ENCODE peak calls at places on chromosomes 6 and 20, in six cellular contexts. One of them, this sample, is unnamed.

GRCh38 chr6:53603381-53604121 is 58.6 kb upstream of the GCLC start:
- DNase-seq in PC-3: peak; percentile 27
- DNase-seq in ovary: no peak
- DNase-seq in psoas muscle: no peak
- DNase-seq in right cardiac atrium: no peak
- DNase-seq in fibroblast of lung: peak; percentile 68
- DNase-seq in this sample: no peak

GRCh38 chr6:62492192-62492822 is 206.3 kb upstream of the KHDRBS2 start:
- DNase-seq in psoas muscle: no peak
- DNase-seq in right cardiac atrium: no peak
- DNase-seq in ovary: no peak
- DNase-seq in fibroblast of lung: no peak
- DNase-seq in PC-3: no peak
- DNase-seq in this sample: no peak

GRCh38 chr6:45387236-45387635 is 9.5 kb upstream of the SUPT3H start:
- DNase-seq in psoas muscle: no peak
- DNase-seq in ovary: no peak
- DNase-seq in fibroblast of lung: no peak
- DNase-seq in right cardiac atrium: no peak
- DNase-seq in PC-3: peak; percentile 13
- DNase-seq in this sample: no peak

GRCh38 chr6:13089296-13089994 is 238.9 kb downstream of the TBC1D7 start:
- DNase-seq in PC-3: no peak
- DNase-seq in psoas muscle: no peak
- DNase-seq in fibroblast of lung: no peak
- DNase-seq in ovary: no peak
- DNase-seq in right cardiac atrium: no peak
- DNase-seq in this sample: no peak

GRCh38 chr6:54981647-54982046 is 135.1 kb downstream of the FAM83B start:
- DNase-seq in PC-3: peak; percentile 51
- DNase-seq in fibroblast of lung: peak; percentile 65
- DNase-seq in right cardiac atrium: no peak
- DNase-seq in psoas muscle: no peak
- DNase-seq in ovary: no peak
- DNase-seq in this sample: no peak

GRCh38 chr6:37170273-37171140 is 555 bp downstream of the PIM1 start:
- DNase-seq in ovary: peak; percentile 65
- DNase-seq in PC-3: peak; percentile 44
- DNase-seq in right cardiac atrium: peak; percentile 78
- DNase-seq in psoas muscle: peak; percentile 83
- DNase-seq in fibroblast of lung: no peak
- DNase-seq in this sample: peak; percentile 24

GRCh38 chr6:44237021-44237812 is 9.7 kb upstream of the HSP90AB1 start:
- DNase-seq in right cardiac atrium: peak; percentile 95
- DNase-seq in PC-3: peak; percentile 99
- DNase-seq in fibroblast of lung: peak; percentile 95
- DNase-seq in ovary: peak; percentile 84
- DNase-seq in psoas muscle: peak; percentile 96
- DNase-seq in this sample: peak; percentile 81

GRCh38 chr6:125236536-125237327 is 65.0 kb downstream of the HDDC2 start:
- DNase-seq in right cardiac atrium: no peak
- DNase-seq in psoas muscle: no peak
- DNase-seq in fibroblast of lung: peak; percentile 78
- DNase-seq in ovary: no peak
- DNase-seq in PC-3: peak; percentile 26
- DNase-seq in this sample: no peak

GRCh38 chr20:50874111-50874757 is 57.0 kb downstream of the ADNP start:
- DNase-seq in psoas muscle: no peak
- DNase-seq in right cardiac atrium: no peak
- DNase-seq in ovary: no peak
- DNase-seq in PC-3: no peak
- DNase-seq in fibroblast of lung: no peak
- DNase-seq in this sample: no peak

GRCh38 chr20:59013959-59014608 is 5.1 kb upstream of the TUBB1 start:
- DNase-seq in right cardiac atrium: no peak
- DNase-seq in psoas muscle: no peak
- DNase-seq in fibroblast of lung: peak; percentile 72
- DNase-seq in ovary: no peak
- DNase-seq in PC-3: no peak
- DNase-seq in this sample: peak; percentile 21

GRCh38 chr6:42165016-42165415 is 8.1 kb upstream of the GUCA1A start:
- DNase-seq in right cardiac atrium: no peak
- DNase-seq in PC-3: no peak
- DNase-seq in psoas muscle: no peak
- DNase-seq in fibroblast of lung: no peak
- DNase-seq in ovary: no peak
- DNase-seq in this sample: no peak

GRCh38 chr6:2999005-2999620 is 581 bp upstream of the NQO2 start:
- DNase-seq in right cardiac atrium: no peak
- DNase-seq in ovary: no peak
- DNase-seq in PC-3: peak; percentile 79
- DNase-seq in psoas muscle: no peak
- DNase-seq in fibroblast of lung: peak; percentile 91
- DNase-seq in this sample: peak; percentile 50

GRCh38 chr6:16683524-16684194 is 77.6 kb downstream of the ATXN1 start:
- DNase-seq in fibroblast of lung: peak; percentile 81
- DNase-seq in right cardiac atrium: peak; percentile 65
- DNase-seq in ovary: no peak
- DNase-seq in psoas muscle: peak; percentile 57
- DNase-seq in PC-3: peak; percentile 96
- DNase-seq in this sample: no peak

GRCh38 chr20:561437-562231 is 18.0 kb upstream of the CSNK2A1 start:
- DNase-seq in fibroblast of lung: peak; percentile 65
- DNase-seq in ovary: peak; percentile 53
- DNase-seq in right cardiac atrium: peak; percentile 72
- DNase-seq in psoas muscle: peak; percentile 66
- DNase-seq in PC-3: peak; percentile 87
- DNase-seq in this sample: no peak

GRCh38 chr6:150915156-150915555 is 49.7 kb downstream of the MTHFD1L start:
- DNase-seq in psoas muscle: no peak
- DNase-seq in ovary: no peak
- DNase-seq in right cardiac atrium: no peak
- DNase-seq in fibroblast of lung: no peak
- DNase-seq in PC-3: no peak
- DNase-seq in this sample: no peak

GRCh38 chr6:151063339-151063738 is 176.4 kb upstream of the AKAP12 start:
- DNase-seq in psoas muscle: no peak
- DNase-seq in right cardiac atrium: no peak
- DNase-seq in fibroblast of lung: peak; percentile 88
- DNase-seq in PC-3: peak; percentile 63
- DNase-seq in ovary: no peak
- DNase-seq in this sample: no peak

GRCh38 chr20:46963196-46963529 is 68.5 kb downstream of the EYA2 start:
- DNase-seq in right cardiac atrium: no peak
- DNase-seq in ovary: no peak
- DNase-seq in fibroblast of lung: no peak
- DNase-seq in psoas muscle: no peak
- DNase-seq in PC-3: peak; percentile 27
- DNase-seq in this sample: no peak

GRCh38 chr6:37926661-37927060 is 107.1 kb downstream of the ZFAND3 start:
- DNase-seq in fibroblast of lung: no peak
- DNase-seq in right cardiac atrium: no peak
- DNase-seq in ovary: no peak
- DNase-seq in PC-3: no peak
- DNase-seq in psoas muscle: no peak
- DNase-seq in this sample: no peak

GRCh38 chr6:35425284-35425683 is 26.9 kb upstream of the FANCE start:
- DNase-seq in fibroblast of lung: peak; percentile 82
- DNase-seq in right cardiac atrium: no peak
- DNase-seq in ovary: no peak
- DNase-seq in PC-3: peak; percentile 74
- DNase-seq in psoas muscle: no peak
- DNase-seq in this sample: no peak

GRCh38 chr6:6629416-6629815 is 40.9 kb downstream of the LY86 start:
- DNase-seq in right cardiac atrium: no peak
- DNase-seq in PC-3: peak; percentile 38
- DNase-seq in ovary: no peak
- DNase-seq in psoas muscle: no peak
- DNase-seq in fibroblast of lung: no peak
- DNase-seq in this sample: no peak

GRCh38 chr20:51335329-51335841 is 207.1 kb downstream of the NFATC2 start:
- DNase-seq in PC-3: peak; percentile 98
- DNase-seq in fibroblast of lung: peak; percentile 100
- DNase-seq in right cardiac atrium: no peak
- DNase-seq in ovary: no peak
- DNase-seq in psoas muscle: no peak
- DNase-seq in this sample: no peak

GRCh38 chr6:170066679-170067078 is 224.2 kb downstream of the DLL1 start:
- DNase-seq in ovary: peak; percentile 7
- DNase-seq in psoas muscle: no peak
- DNase-seq in fibroblast of lung: no peak
- DNase-seq in PC-3: no peak
- DNase-seq in right cardiac atrium: no peak
- DNase-seq in this sample: no peak

GRCh38 chr6:39530201-39530759 is 194.9 kb downstream of the KIF6 start:
- DNase-seq in fibroblast of lung: peak; percentile 31
- DNase-seq in right cardiac atrium: peak; percentile 51
- DNase-seq in ovary: peak; percentile 49
- DNase-seq in psoas muscle: no peak
- DNase-seq in PC-3: peak; percentile 12
- DNase-seq in this sample: no peak

GRCh38 chr6:158835616-158836221 is 16.6 kb upstream of the EZR start:
- DNase-seq in ovary: no peak
- DNase-seq in fibroblast of lung: peak; percentile 77
- DNase-seq in psoas muscle: no peak
- DNase-seq in right cardiac atrium: peak; percentile 92
- DNase-seq in PC-3: no peak
- DNase-seq in this sample: no peak

GRCh38 chr6:170043150-170043819 is 247.6 kb downstream of the DLL1 start:
- DNase-seq in right cardiac atrium: no peak
- DNase-seq in psoas muscle: peak; percentile 50
- DNase-seq in PC-3: no peak
- DNase-seq in fibroblast of lung: no peak
- DNase-seq in ovary: no peak
- DNase-seq in this sample: no peak

GRCh38 chr20:45972500-45973183 is 639 bp upstream of the ZNF335 start:
- DNase-seq in psoas muscle: peak; percentile 96
- DNase-seq in right cardiac atrium: no peak
- DNase-seq in fibroblast of lung: no peak
- DNase-seq in PC-3: peak; percentile 98
- DNase-seq in ovary: no peak
- DNase-seq in this sample: no peak

GRCh38 chr6:537114-537513 is 119.8 kb downstream of the HUS1B start:
- DNase-seq in fibroblast of lung: no peak
- DNase-seq in PC-3: no peak
- DNase-seq in ovary: no peak
- DNase-seq in psoas muscle: no peak
- DNase-seq in right cardiac atrium: no peak
- DNase-seq in this sample: no peak

GRCh38 chr6:42410861-42411260 is 40.9 kb downstream of the TRERF1 start:
- DNase-seq in ovary: no peak
- DNase-seq in psoas muscle: no peak
- DNase-seq in PC-3: no peak
- DNase-seq in right cardiac atrium: no peak
- DNase-seq in fibroblast of lung: no peak
- DNase-seq in this sample: no peak

GRCh38 chr20:47669927-47670890 is 115.1 kb downstream of the SULF2 start:
- DNase-seq in ovary: no peak
- DNase-seq in PC-3: no peak
- DNase-seq in fibroblast of lung: no peak
- DNase-seq in right cardiac atrium: no peak
- DNase-seq in psoas muscle: no peak
- DNase-seq in this sample: no peak

GRCh38 chr20:39309458-39309857 is 347.3 kb downstream of the DHX35 start:
- DNase-seq in fibroblast of lung: no peak
- DNase-seq in ovary: no peak
- DNase-seq in PC-3: no peak
- DNase-seq in right cardiac atrium: no peak
- DNase-seq in psoas muscle: no peak
- DNase-seq in this sample: no peak

GRCh38 chr20:39312107-39312506 is 350.0 kb downstream of the DHX35 start:
- DNase-seq in fibroblast of lung: no peak
- DNase-seq in psoas muscle: no peak
- DNase-seq in right cardiac atrium: no peak
- DNase-seq in ovary: no peak
- DNase-seq in PC-3: no peak
- DNase-seq in this sample: no peak

GRCh38 chr20:39310363-39311037 is 348.4 kb downstream of the DHX35 start:
- DNase-seq in right cardiac atrium: no peak
- DNase-seq in psoas muscle: no peak
- DNase-seq in fibroblast of lung: no peak
- DNase-seq in ovary: no peak
- DNase-seq in PC-3: no peak
- DNase-seq in this sample: no peak
- H3K4me1 ChIP-seq in right cardiac atrium: no peaks in the 10 kb centered on the region
- H3K4me1 ChIP-seq in psoas muscle: no peaks in the 10 kb centered on the region
- H3K4me1 ChIP-seq in fibroblast of lung: no peaks in the 10 kb centered on the region
- H3K4me1 ChIP-seq in ovary: no peaks in the 10 kb centered on the region
- H3K4me1 ChIP-seq in PC-3: no peaks in the 10 kb centered on the region
- H3K4me1 ChIP-seq in this sample: no peaks in the 10 kb centered on the region

DNA sequence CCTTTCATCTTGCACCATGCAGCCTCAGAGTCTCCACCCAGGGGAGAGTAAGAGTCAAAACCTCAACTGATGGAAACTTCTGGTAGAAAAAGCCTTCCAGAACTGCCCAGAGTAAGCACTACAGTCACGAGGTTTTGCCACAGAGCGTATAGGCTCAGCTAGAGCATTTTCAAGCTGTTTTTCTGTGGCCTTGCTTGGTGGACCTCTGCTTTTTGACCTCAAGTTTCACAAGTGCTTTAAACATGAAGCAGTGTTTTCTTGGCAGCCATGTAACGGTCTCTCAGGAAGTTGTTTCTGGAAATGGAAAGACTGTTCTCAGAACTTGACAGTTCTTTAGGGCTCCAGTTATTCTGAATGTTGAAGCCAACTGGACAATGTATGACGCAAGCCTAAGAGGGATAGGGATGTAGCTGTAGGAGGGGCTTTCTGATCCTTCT is 146.5 kb downstream of the ZDHHC14 start:
- DNase-seq in fibroblast of lung: peak; percentile 97
- DNase-seq in right cardiac atrium: no peak
- DNase-seq in PC-3: no peak
- DNase-seq in psoas muscle: no peak
- DNase-seq in ovary: no peak
- DNase-seq in this sample: no peak
- H3K4me1 ChIP-seq in fibroblast of lung: no peaks in the 10 kb centered on the region
- H3K4me1 ChIP-seq in right cardiac atrium: peaks cover 7% of the 10 kb centered on the region
- H3K4me1 ChIP-seq in PC-3: no peaks in the 10 kb centered on the region
- H3K4me1 ChIP-seq in psoas muscle: peaks cover 42% of the 10 kb centered on the region
- H3K4me1 ChIP-seq in ovary: peaks cover 2% of the 10 kb centered on the region
- H3K4me1 ChIP-seq in this sample: peaks cover 13% of the 10 kb centered on the region

GRCh38 chr6:14092861-14093789 is 24.4 kb upstream of the CD83 start:
- DNase-seq in PC-3: peak; percentile 20
- DNase-seq in psoas muscle: no peak
- DNase-seq in right cardiac atrium: no peak
- DNase-seq in fibroblast of lung: peak; percentile 49
- DNase-seq in ovary: no peak
- DNase-seq in this sample: no peak
- H3K4me1 ChIP-seq in PC-3: no peaks in the 10 kb centered on the region
- H3K4me1 ChIP-seq in psoas muscle: no peaks in the 10 kb centered on the region
- H3K4me1 ChIP-seq in right cardiac atrium: no peaks in the 10 kb centered on the region
- H3K4me1 ChIP-seq in fibroblast of lung: no peaks in the 10 kb centered on the region
- H3K4me1 ChIP-seq in ovary: no peaks in the 10 kb centered on the region
- H3K4me1 ChIP-seq in this sample: no peaks in the 10 kb centered on the region

DNA sequence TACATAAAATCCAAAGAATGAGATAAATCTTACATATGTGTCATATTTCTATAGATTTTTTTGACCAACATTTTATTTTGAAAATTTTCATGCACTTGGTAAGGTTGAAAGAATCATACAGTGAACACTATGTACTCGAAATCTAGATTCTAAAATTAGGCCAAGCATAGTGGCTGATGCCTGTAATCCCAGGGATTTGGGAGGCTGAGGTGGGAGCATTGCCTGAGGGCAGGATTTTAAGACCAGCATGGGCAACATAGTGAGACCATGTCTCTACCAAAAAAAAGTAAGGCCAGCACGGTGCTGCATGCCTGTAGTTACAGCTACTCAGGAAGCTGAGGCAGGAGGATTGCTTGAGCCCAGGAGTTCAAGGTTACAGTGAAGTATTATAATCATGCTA is 158.6 kb downstream of the LAMA2 start:
- DNase-seq in right cardiac atrium: no peak
- DNase-seq in psoas muscle: no peak
- DNase-seq in fibroblast of lung: no peak
- DNase-seq in PC-3: no peak
- DNase-seq in ovary: no peak
- DNase-seq in this sample: no peak
- H3K4me1 ChIP-seq in right cardiac atrium: peaks cover 2% of the 10 kb centered on the region
- H3K4me1 ChIP-seq in psoas muscle: no peaks in the 10 kb centered on the region
- H3K4me1 ChIP-seq in fibroblast of lung: no peaks in the 10 kb centered on the region
- H3K4me1 ChIP-seq in PC-3: no peaks in the 10 kb centered on the region
- H3K4me1 ChIP-seq in ovary: no peaks in the 10 kb centered on the region
- H3K4me1 ChIP-seq in this sample: no peaks in the 10 kb centered on the region